ENCODE peak calls at places on chromosome 2, in five cellular contexts. R is left ventricle myocardium inferior, I is H9, N is GM23248, K is BE2C. F is an unnamed sample.

GRCh38 chr2:117523267-117523666 is 291.2 kb upstream of the DDX18 start:
- DNase-seq in R (peak; percentile 66), K (peak; percentile 75), N (no peak), I (no peak), F (peak; percentile 0)

GRCh38 chr2:46878886-46879285 is 36.7 kb downstream of the MCFD2 start:
- DNase-seq in N (no peak), K (peak; percentile 62), I (peak; percentile 46), R (peak; percentile 78), F (peak; percentile 49)

GRCh38 chr2:7019191-7019590 is 102.0 kb downstream of the RNF144A start:
- DNase-seq in K (no peak), I (peak; percentile 17), N (no peak), R (no peak), F (no peak)

GRCh38 chr2:51028829-51029228 is 3.1 kb downstream of the NRXN1 start:
- DNase-seq in N (peak; percentile 2), R (no peak), K (no peak), I (no peak), F (peak; percentile 1)

GRCh38 chr2:109726666-109727270 is 67.3 kb upstream of the RGPD5 start:
- DNase-seq in I (no peak), R (no peak), N (no peak), K (no peak), F (no peak)

GRCh38 chr2:238166391-238167343 is 7.9 kb downstream of the ERFE start:
- DNase-seq in K (no peak), R (peak; percentile 12), N (no peak), I (no peak), F (no peak)

GRCh38 chr2:26693287-26693849 is 846 bp downstream of the KCNK3 start:
- DNase-seq in R (no peak), I (no peak), K (peak; percentile 52), N (no peak), F (no peak)

GRCh38 chr2:235713244-235713643 is 219.4 kb downstream of the AGAP1 start:
- DNase-seq in K (no peak), I (no peak), R (no peak), N (peak; percentile 58), F (no peak)

GRCh38 chr2:188023035-188023434 is 268.6 kb upstream of the GULP1 start:
- DNase-seq in K (no peak), R (no peak), N (no peak), I (no peak), F (no peak)

GRCh38 chr2:161825429-161825828 is 201.2 kb downstream of the SLC4A10 start:
- DNase-seq in R (no peak), K (no peak), I (no peak), N (no peak), F (no peak)

GRCh38 chr2:191927319-191927867 is 80.5 kb upstream of the CAVIN2 start:
- DNase-seq in R (no peak), I (no peak), N (peak; percentile 82), K (no peak), F (no peak)

GRCh38 chr2:121446647-121447241 is 83.9 kb upstream of the RNU4ATAC start:
- DNase-seq in N (no peak), K (no peak), R (no peak), I (no peak), F (no peak)

GRCh38 chr2:121455438-121455837 is 75.2 kb upstream of the RNU4ATAC start:
- DNase-seq in N (no peak), I (no peak), R (no peak), K (no peak), F (no peak)

GRCh38 chr2:121451373-121451772 is 79.3 kb upstream of the RNU4ATAC start:
- DNase-seq in R (no peak), I (no peak), K (no peak), N (no peak), F (no peak)

GRCh38 chr2:121454549-121455090 is 76.1 kb upstream of the RNU4ATAC start:
- DNase-seq in K (no peak), I (no peak), R (no peak), N (peak; percentile 26), F (no peak)

GRCh38 chr2:121450301-121450700 is 80.4 kb upstream of the RNU4ATAC start:
- DNase-seq in N (no peak), R (no peak), I (no peak), K (no peak), F (no peak)
- H3K4me1 ChIP-seq in N (no peaks in the 10 kb centered on the region), R (no peaks in the 10 kb centered on the region), I (no peaks in the 10 kb centered on the region), K (no peaks in the 10 kb centered on the region), F (no peaks in the 10 kb centered on the region)

GRCh38 chr2:158663796-158664195 is 131.3 kb upstream of the DAPL1 start:
- DNase-seq in I (no peak), N (no peak), R (no peak), K (no peak), F (no peak)

GRCh38 chr2:158662406-158662805 is 132.7 kb upstream of the DAPL1 start:
- DNase-seq in I (no peak), N (no peak), R (no peak), K (no peak), F (no peak)

GRCh38 chr2:158661231-158661630 is 133.9 kb upstream of the DAPL1 start:
- DNase-seq in R (no peak), N (no peak), I (no peak), K (no peak), F (no peak)

GRCh38 chr2:158656492-158657190 is 138.5 kb upstream of the DAPL1 start:
- DNase-seq in N (no peak), K (no peak), I (no peak), R (no peak), F (no peak)

DNA sequence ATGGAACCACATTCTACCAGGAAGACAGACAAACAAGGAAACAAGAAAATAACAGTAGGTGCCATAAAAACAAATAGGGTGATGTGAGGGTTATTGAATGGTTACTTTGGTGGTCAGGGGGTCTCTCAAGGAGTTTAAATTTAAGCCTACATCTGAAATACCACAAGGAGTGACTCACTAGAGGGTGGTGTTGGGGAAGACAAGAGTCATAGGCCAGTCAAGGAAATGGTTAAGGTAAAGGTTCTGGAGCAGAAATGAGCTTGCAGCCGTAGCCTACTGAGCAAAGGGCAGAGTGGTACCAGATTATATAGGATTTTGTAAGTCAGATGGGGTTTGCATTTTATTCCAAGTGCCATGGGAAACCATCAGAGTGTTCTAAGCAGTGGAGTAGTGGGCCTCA is 135.6 kb upstream of the DAPL1 start:
- DNase-seq in K (no peak), R (no peak), N (no peak), I (no peak), F (no peak)
- H3K4me1 ChIP-seq in K (no peaks in the 10 kb centered on the region), R (peaks cover 23% of the 10 kb centered on the region), N (no peaks in the 10 kb centered on the region), I (no peaks in the 10 kb centered on the region), F (no peaks in the 10 kb centered on the region)

DNA sequence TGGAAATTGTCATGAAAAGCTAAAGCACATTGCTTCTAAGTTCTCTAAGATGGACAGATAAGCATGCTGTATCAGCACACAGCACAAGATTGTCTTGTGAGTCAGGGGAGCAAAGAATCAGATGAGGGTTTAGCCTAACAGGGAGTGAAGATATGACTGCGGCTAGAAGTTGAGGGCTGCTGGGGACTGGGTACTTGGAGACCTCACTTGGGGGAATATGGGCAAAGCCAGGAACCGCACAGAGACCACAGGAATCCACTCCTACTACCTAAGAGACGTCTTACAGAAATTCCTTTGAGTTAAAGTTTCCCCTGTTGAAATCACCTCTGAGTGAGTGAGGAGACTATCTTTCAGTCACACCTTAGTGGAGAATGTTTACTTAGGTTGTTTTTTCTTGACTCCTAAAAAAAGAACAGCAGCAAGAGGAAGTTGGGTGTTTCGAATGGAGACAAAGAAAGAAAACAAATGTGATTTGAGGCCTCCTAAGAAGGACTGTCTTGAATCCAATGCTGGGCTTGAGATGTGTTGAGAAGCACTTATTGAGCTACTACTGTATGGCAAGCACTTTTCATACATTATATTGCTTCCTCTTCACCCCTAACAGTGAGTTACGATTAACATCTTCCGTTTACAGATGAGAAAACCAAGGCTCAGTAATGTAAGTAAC is 100.7 kb downstream of the ANKRD44 start:
- DNase-seq in K (no peak), N (no peak), I (no peak), R (no peak), F (no peak)
- H3K4me1 ChIP-seq in K (peaks cover 4% of the 10 kb centered on the region), N (peaks cover 13% of the 10 kb centered on the region), I (no peaks in the 10 kb centered on the region), R (peaks cover 43% of the 10 kb centered on the region), F (no peaks in the 10 kb centered on the region)

GRCh38 chr2:174614261-174614660 is 16.7 kb upstream of the WIPF1 start:
- DNase-seq in I (no peak), R (no peak), N (peak; percentile 92), K (no peak), F (no peak)

GRCh38 chr2:174613545-174613944 is 15.9 kb upstream of the WIPF1 start:
- DNase-seq in K (no peak), R (no peak), N (no peak), I (no peak), F (no peak)

GRCh38 chr2:174611851-174612250 is 14.2 kb upstream of the WIPF1 start:
- DNase-seq in R (no peak), N (no peak), K (no peak), I (no peak), F (no peak)

GRCh38 chr2:174611006-174611405 is 13.4 kb upstream of the WIPF1 start:
- DNase-seq in R (no peak), I (no peak), K (no peak), N (no peak), F (no peak)

GRCh38 chr2:174612960-174613359 is 15.4 kb upstream of the WIPF1 start:
- DNase-seq in K (no peak), R (no peak), N (no peak), I (no peak), F (no peak)
- H3K4me1 ChIP-seq in K (peaks cover 12% of the 10 kb centered on the region), R (peaks cover 56% of the 10 kb centered on the region), N (peaks cover 67% of the 10 kb centered on the region), I (no peaks in the 10 kb centered on the region), F (no peaks in the 10 kb centered on the region)

GRCh38 chr2:101983928-101984327 is 7.8 kb upstream of the IL1R2 start:
- DNase-seq in R (no peak), K (no peak), N (peak; percentile 51), I (no peak), F (no peak)
- H3K4me1 ChIP-seq in R (peaks cover 8% of the 10 kb centered on the region), K (no peaks in the 10 kb centered on the region), N (no peaks in the 10 kb centered on the region), I (peaks cover 3% of the 10 kb centered on the region), F (no peaks in the 10 kb centered on the region)

GRCh38 chr2:68415521-68415920 is 50.4 kb downstream of the PLEK start:
- DNase-seq in R (no peak), I (no peak), K (no peak), N (no peak), F (no peak)

GRCh38 chr2:68418855-68419254 is 48.2 kb downstream of the FBXO48 start:
- DNase-seq in I (peak; percentile 60), K (no peak), N (no peak), R (no peak), F (no peak)

GRCh38 chr2:68418419-68418818 is 48.7 kb downstream of the FBXO48 start:
- DNase-seq in R (no peak), N (no peak), K (no peak), I (no peak), F (no peak)

GRCh38 chr2:68416081-68416675 is 50.9 kb downstream of the FBXO48 start:
- DNase-seq in N (no peak), R (no peak), K (no peak), I (no peak), F (no peak)

DNA sequence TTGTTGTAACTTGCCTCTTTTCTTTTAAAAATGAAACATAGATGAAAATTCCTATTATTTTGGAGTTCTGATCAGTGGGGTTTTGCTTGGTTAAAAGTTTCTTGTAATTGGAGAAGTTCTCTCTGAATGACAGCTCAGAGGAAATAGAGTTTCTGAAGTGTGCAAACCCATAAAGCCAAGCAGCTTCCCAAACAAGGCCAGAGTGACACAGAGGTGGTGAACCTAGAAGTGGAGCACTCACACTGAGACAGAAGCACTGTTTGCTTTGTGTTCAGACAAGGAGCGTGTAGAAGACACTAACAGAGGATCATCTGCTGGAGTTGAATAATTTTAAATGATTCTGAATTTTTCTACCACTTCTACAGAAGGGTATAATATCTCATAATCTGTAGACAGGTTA is 49.2 kb downstream of the FBXO48 start:
- DNase-seq in I (no peak), K (no peak), R (no peak), N (no peak), F (no peak)
- H3K4me1 ChIP-seq in I (peaks cover 3% of the 10 kb centered on the region), K (no peaks in the 10 kb centered on the region), R (peaks cover 5% of the 10 kb centered on the region), N (no peaks in the 10 kb centered on the region), F (peaks cover 39% of the 10 kb centered on the region)

GRCh38 chr2:168593713-168594112 is 137.6 kb downstream of the CERS6 start:
- DNase-seq in K (no peak), R (no peak), I (no peak), N (peak; percentile 19), F (no peak)
- H3K4me1 ChIP-seq in K (no peaks in the 10 kb centered on the region), R (peaks cover 61% of the 10 kb centered on the region), I (peaks cover 3% of the 10 kb centered on the region), N (no peaks in the 10 kb centered on the region), F (peaks cover 22% of the 10 kb centered on the region)

F was measured in cardiac muscle cell.